ENCODE peak calls at places on chromosomes 16 and 17, in four cellular contexts. One of them, this sample, is unnamed.

GRCh38 chr16:30951785-30952184 is 2.9 kb downstream of the ORAI3 start:
- DNase-seq in posterior vena cava: peak; percentile 92
- DNase-seq in activated effector memory CD4-positive, alpha-beta T cell treated with Interleukin-2 at 50 U/mL for 16 hours: no peak
- DNase-seq in activated naive CD8-positive, alpha-beta T cell treated with anti-CD3 and anti-CD28 coated beads, Interleukin-2, amount 50 U/mL, for 16 hours: no peak
- DNase-seq in this sample: no peak

GRCh38 chr17:81000631-81001357 is 9.2 kb downstream of the CHMP6 start:
- DNase-seq in posterior vena cava: no peak
- DNase-seq in activated naive CD8-positive, alpha-beta T cell treated with anti-CD3 and anti-CD28 coated beads, Interleukin-2, amount 50 U/mL, for 16 hours: no peak
- DNase-seq in activated effector memory CD4-positive, alpha-beta T cell treated with Interleukin-2 at 50 U/mL for 16 hours: no peak
- DNase-seq in this sample: no peak

GRCh38 chr16:79801550-79802090 is 201.1 kb upstream of the MAF start:
- DNase-seq in activated effector memory CD4-positive, alpha-beta T cell treated with Interleukin-2 at 50 U/mL for 16 hours: no peak
- DNase-seq in activated naive CD8-positive, alpha-beta T cell treated with anti-CD3 and anti-CD28 coated beads, Interleukin-2, amount 50 U/mL, for 16 hours: no peak
- DNase-seq in posterior vena cava: no peak
- DNase-seq in this sample: no peak

GRCh38 chr16:67506468-67506867 is 22.2 kb upstream of the RIPOR1 start:
- DNase-seq in activated effector memory CD4-positive, alpha-beta T cell treated with Interleukin-2 at 50 U/mL for 16 hours: no peak
- DNase-seq in activated naive CD8-positive, alpha-beta T cell treated with anti-CD3 and anti-CD28 coated beads, Interleukin-2, amount 50 U/mL, for 16 hours: no peak
- DNase-seq in posterior vena cava: no peak
- DNase-seq in this sample: no peak

GRCh38 chr16:2386990-2387389 is 42.3 kb upstream of the CCNF start:
- DNase-seq in activated effector memory CD4-positive, alpha-beta T cell treated with Interleukin-2 at 50 U/mL for 16 hours: no peak
- DNase-seq in posterior vena cava: no peak
- DNase-seq in activated naive CD8-positive, alpha-beta T cell treated with anti-CD3 and anti-CD28 coated beads, Interleukin-2, amount 50 U/mL, for 16 hours: no peak
- DNase-seq in this sample: no peak

GRCh38 chr16:85120006-85120340 is 7.7 kb upstream of the CIBAR2 start:
- DNase-seq in posterior vena cava: no peak
- DNase-seq in activated effector memory CD4-positive, alpha-beta T cell treated with Interleukin-2 at 50 U/mL for 16 hours: no peak
- DNase-seq in activated naive CD8-positive, alpha-beta T cell treated with anti-CD3 and anti-CD28 coated beads, Interleukin-2, amount 50 U/mL, for 16 hours: no peak
- DNase-seq in this sample: no peak

GRCh38 chr17:77875051-77875780 is 83.3 kb upstream of the TNRC6C start:
- DNase-seq in activated effector memory CD4-positive, alpha-beta T cell treated with Interleukin-2 at 50 U/mL for 16 hours: no peak
- DNase-seq in posterior vena cava: no peak
- DNase-seq in activated naive CD8-positive, alpha-beta T cell treated with anti-CD3 and anti-CD28 coated beads, Interleukin-2, amount 50 U/mL, for 16 hours: no peak
- DNase-seq in this sample: no peak

GRCh38 chr16:2428051-2428786 is 1.0 kb upstream of the CCNF start:
- DNase-seq in activated naive CD8-positive, alpha-beta T cell treated with anti-CD3 and anti-CD28 coated beads, Interleukin-2, amount 50 U/mL, for 16 hours: no peak
- DNase-seq in activated effector memory CD4-positive, alpha-beta T cell treated with Interleukin-2 at 50 U/mL for 16 hours: no peak
- DNase-seq in posterior vena cava: peak; percentile 58
- DNase-seq in this sample: peak; percentile 26

GRCh38 chr17:68378202-68379149 is 78.8 kb downstream of the WIPI1 start:
- DNase-seq in posterior vena cava: peak; percentile 99
- DNase-seq in activated effector memory CD4-positive, alpha-beta T cell treated with Interleukin-2 at 50 U/mL for 16 hours: no peak
- DNase-seq in activated naive CD8-positive, alpha-beta T cell treated with anti-CD3 and anti-CD28 coated beads, Interleukin-2, amount 50 U/mL, for 16 hours: no peak
- DNase-seq in this sample: no peak

GRCh38 chr16:56649820-56650219 is 1.9 kb upstream of the MT1B start:
- DNase-seq in activated effector memory CD4-positive, alpha-beta T cell treated with Interleukin-2 at 50 U/mL for 16 hours: no peak
- DNase-seq in posterior vena cava: no peak
- DNase-seq in activated naive CD8-positive, alpha-beta T cell treated with anti-CD3 and anti-CD28 coated beads, Interleukin-2, amount 50 U/mL, for 16 hours: no peak
- DNase-seq in this sample: no peak

GRCh38 chr17:77375108-77375507 is 234.3 kb downstream of the SEC14L1 start:
- DNase-seq in posterior vena cava: no peak
- DNase-seq in activated naive CD8-positive, alpha-beta T cell treated with anti-CD3 and anti-CD28 coated beads, Interleukin-2, amount 50 U/mL, for 16 hours: no peak
- DNase-seq in activated effector memory CD4-positive, alpha-beta T cell treated with Interleukin-2 at 50 U/mL for 16 hours: no peak
- DNase-seq in this sample: no peak

GRCh38 chr17:7888184-7888920 is at the start of gene CHD3:
- DNase-seq in posterior vena cava: no peak
- DNase-seq in activated effector memory CD4-positive, alpha-beta T cell treated with Interleukin-2 at 50 U/mL for 16 hours: peak; percentile 41
- DNase-seq in activated naive CD8-positive, alpha-beta T cell treated with anti-CD3 and anti-CD28 coated beads, Interleukin-2, amount 50 U/mL, for 16 hours: no peak
- DNase-seq in this sample: peak; percentile 76

GRCh38 chr16:50862818-50863672 is 121.2 kb downstream of the CYLD start:
- DNase-seq in posterior vena cava: no peak
- DNase-seq in activated effector memory CD4-positive, alpha-beta T cell treated with Interleukin-2 at 50 U/mL for 16 hours: no peak
- DNase-seq in activated naive CD8-positive, alpha-beta T cell treated with anti-CD3 and anti-CD28 coated beads, Interleukin-2, amount 50 U/mL, for 16 hours: no peak
- DNase-seq in this sample: no peak

GRCh38 chr16:57091200-57091989 is 988 bp upstream of the CPNE2 start:
- DNase-seq in posterior vena cava: no peak
- DNase-seq in activated naive CD8-positive, alpha-beta T cell treated with anti-CD3 and anti-CD28 coated beads, Interleukin-2, amount 50 U/mL, for 16 hours: no peak
- DNase-seq in activated effector memory CD4-positive, alpha-beta T cell treated with Interleukin-2 at 50 U/mL for 16 hours: no peak
- DNase-seq in this sample: no peak

GRCh38 chr17:42421479-42422332 is 1.4 kb downstream of the CAVIN1 start:
- DNase-seq in activated naive CD8-positive, alpha-beta T cell treated with anti-CD3 and anti-CD28 coated beads, Interleukin-2, amount 50 U/mL, for 16 hours: no peak
- DNase-seq in posterior vena cava: no peak
- DNase-seq in activated effector memory CD4-positive, alpha-beta T cell treated with Interleukin-2 at 50 U/mL for 16 hours: no peak
- DNase-seq in this sample: no peak

GRCh38 chr17:19755392-19755791 is 7.3 kb upstream of the ALDH3A1 start:
- DNase-seq in activated naive CD8-positive, alpha-beta T cell treated with anti-CD3 and anti-CD28 coated beads, Interleukin-2, amount 50 U/mL, for 16 hours: no peak
- DNase-seq in activated effector memory CD4-positive, alpha-beta T cell treated with Interleukin-2 at 50 U/mL for 16 hours: no peak
- DNase-seq in posterior vena cava: no peak
- DNase-seq in this sample: no peak

This sample was measured in DMS79 treated with DMSO at 0.1 percent for 48 hours.